ENCODE peak calls at places on chromosomes 12 and 14, in four cellular contexts. One of them, this sample, is unnamed.

GRCh38 chr12:110314308-110314707 is 33.3 kb downstream of the ATP2A2 start:
- DNase-seq in AG04450: peak
- DNase-seq in bronchial epithelial cell: peak
- DNase-seq in renal cortical epithelial cell: peak
- DNase-seq in this sample: no peak

GRCh38 chr14:26190644-26191043 is 407.2 kb downstream of the NOVA1 start:
- DNase-seq in renal cortical epithelial cell: no peak
- DNase-seq in bronchial epithelial cell: peak
- DNase-seq in AG04450: no peak
- DNase-seq in this sample: no peak

GRCh38 chr12:74043343-74043742 is 494.3 kb upstream of the ATXN7L3B start:
- DNase-seq in bronchial epithelial cell: peak
- DNase-seq in renal cortical epithelial cell: peak
- DNase-seq in AG04450: no peak
- DNase-seq in this sample: no peak

GRCh38 chr14:101933209-101933608 is 31.2 kb upstream of the DYNC1H1 start:
- DNase-seq in bronchial epithelial cell: no peak
- DNase-seq in renal cortical epithelial cell: no peak
- DNase-seq in AG04450: no peak
- DNase-seq in this sample: no peak

GRCh38 chr12:2683283-2684025 is 111.3 kb upstream of the FKBP4 start:
- DNase-seq in bronchial epithelial cell: no peak
- DNase-seq in renal cortical epithelial cell: no peak
- DNase-seq in AG04450: no peak
- DNase-seq in this sample: no peak

GRCh38 chr12:2489266-2489665 is 305.5 kb upstream of the FKBP4 start:
- DNase-seq in AG04450: no peak
- DNase-seq in renal cortical epithelial cell: no peak
- DNase-seq in bronchial epithelial cell: no peak
- DNase-seq in this sample: no peak

GRCh38 chr12:93894391-93895095 is 217.4 kb downstream of the CRADD start:
- DNase-seq in renal cortical epithelial cell: no peak
- DNase-seq in AG04450: no peak
- DNase-seq in bronchial epithelial cell: no peak
- DNase-seq in this sample: peak

GRCh38 chr12:117022465-117022864 is 76.8 kb downstream of the TESC start:
- DNase-seq in renal cortical epithelial cell: no peak
- DNase-seq in bronchial epithelial cell: no peak
- DNase-seq in AG04450: no peak
- DNase-seq in this sample: no peak

GRCh38 chr12:1481919-1482318 is 112.5 kb downstream of the FBXL14 start:
- DNase-seq in renal cortical epithelial cell: no peak
- DNase-seq in bronchial epithelial cell: no peak
- DNase-seq in AG04450: no peak
- DNase-seq in this sample: no peak

GRCh38 chr12:129984097-129984496 is 80.3 kb upstream of the TMEM132D start:
- DNase-seq in renal cortical epithelial cell: no peak
- DNase-seq in AG04450: no peak
- DNase-seq in bronchial epithelial cell: no peak
- DNase-seq in this sample: no peak

GRCh38 chr12:12506541-12506940 is 56.1 kb downstream of the DUSP16 start:
- DNase-seq in bronchial epithelial cell: no peak
- DNase-seq in AG04450: peak
- DNase-seq in renal cortical epithelial cell: no peak
- DNase-seq in this sample: no peak

GRCh38 chr12:69739287-69740191 is 879 bp downstream of the RAB3IP start:
- DNase-seq in bronchial epithelial cell: peak
- DNase-seq in renal cortical epithelial cell: peak
- DNase-seq in AG04450: no peak
- DNase-seq in this sample: peak

GRCh38 chr14:93430319-93430801 is 379 bp upstream of the UNC79 start:
- DNase-seq in AG04450: no peak
- DNase-seq in renal cortical epithelial cell: peak
- DNase-seq in bronchial epithelial cell: no peak
- DNase-seq in this sample: peak

GRCh38 chr12:117685115-117685926 is 283.5 kb downstream of the KSR2 start:
- DNase-seq in AG04450: no peak
- DNase-seq in renal cortical epithelial cell: peak
- DNase-seq in bronchial epithelial cell: no peak
- DNase-seq in this sample: no peak

GRCh38 chr12:50686406-50686805 is 77.5 kb upstream of the ATF1 start:
- DNase-seq in bronchial epithelial cell: no peak
- DNase-seq in AG04450: no peak
- DNase-seq in renal cortical epithelial cell: no peak
- DNase-seq in this sample: no peak

GRCh38 chr12:27635349-27635972 is 60.8 kb upstream of the REP15 start:
- DNase-seq in renal cortical epithelial cell: peak
- DNase-seq in AG04450: no peak
- DNase-seq in bronchial epithelial cell: peak
- DNase-seq in this sample: peak

GRCh38 chr12:52280319-52280795 is 5.9 kb downstream of the KRT86 start:
- DNase-seq in AG04450: peak
- DNase-seq in bronchial epithelial cell: peak
- DNase-seq in renal cortical epithelial cell: peak
- DNase-seq in this sample: no peak

GRCh38 chr14:42222924-42223471 is 616.3 kb downstream of the LRFN5 start:
- DNase-seq in renal cortical epithelial cell: peak
- DNase-seq in bronchial epithelial cell: peak
- DNase-seq in AG04450: peak
- DNase-seq in this sample: no peak

GRCh38 chr14:49481099-49481498 is 105.1 kb downstream of the RPS29 start:
- DNase-seq in AG04450: no peak
- DNase-seq in bronchial epithelial cell: peak
- DNase-seq in renal cortical epithelial cell: no peak
- DNase-seq in this sample: no peak

GRCh38 chr14:40623641-40624040 is 983.0 kb upstream of the LRFN5 start:
- DNase-seq in renal cortical epithelial cell: no peak
- DNase-seq in bronchial epithelial cell: no peak
- DNase-seq in AG04450: no peak
- DNase-seq in this sample: no peak

GRCh38 chr14:105309371-105309770 is 5.2 kb upstream of the PACS2 start:
- DNase-seq in renal cortical epithelial cell: no peak
- DNase-seq in AG04450: no peak
- DNase-seq in bronchial epithelial cell: peak
- DNase-seq in this sample: no peak

GRCh38 chr12:70989232-70989631 is 68.7 kb upstream of the PTPRR start:
- DNase-seq in renal cortical epithelial cell: no peak
- DNase-seq in bronchial epithelial cell: no peak
- DNase-seq in AG04450: no peak
- DNase-seq in this sample: no peak

GRCh38 chr12:53664191-53664590 is 11.7 kb downstream of the ATP5MC2 start:
- DNase-seq in renal cortical epithelial cell: no peak
- DNase-seq in AG04450: no peak
- DNase-seq in bronchial epithelial cell: no peak
- DNase-seq in this sample: no peak

GRCh38 chr14:92952497-92953298 is 29.7 kb downstream of the CHGA start:
- DNase-seq in bronchial epithelial cell: no peak
- DNase-seq in AG04450: no peak
- DNase-seq in renal cortical epithelial cell: no peak
- DNase-seq in this sample: no peak

GRCh38 chr14:101858791-101859537 is 97.5 kb downstream of the PPP2R5C start:
- DNase-seq in AG04450: no peak
- DNase-seq in renal cortical epithelial cell: no peak
- DNase-seq in bronchial epithelial cell: peak
- DNase-seq in this sample: no peak

This sample was measured in frontal cortex.